ENCODE peak calls at places on chromosomes 12 and 14, in four cellular contexts. Z, S, X and G are unnamed samples.
A peak's percentile ranks its signal among the peaks of the same experiment; 100 is the strongest.

GRCh38 chr14:23533652-23534435 is 17.7 kb downstream of the ZFHX2 start:
- DNase-seq in S (no peak), X (no peak), Z (no peak), G (no peak)

GRCh38 chr12:51591020-51591901 is at the start of gene SCN8A:
- DNase-seq in X (peak; percentile 27), S (no peak), Z (peak; percentile 37), G (no peak)

GRCh38 chr12:645563-646071 is 17.6 kb downstream of the NINJ2 start:
- DNase-seq in Z (peak; percentile 74), S (peak; percentile 79), X (no peak), G (no peak)

GRCh38 chr14:105487986-105488777 is 1.5 kb downstream of the CRIP1 start:
- DNase-seq in Z (peak; percentile 39), X (peak; percentile 70), S (no peak), G (no peak)

GRCh38 chr14:78567343-78567742 is 397.2 kb downstream of the NRXN3 start:
- DNase-seq in X (no peak), Z (no peak), S (no peak), G (no peak)

GRCh38 chr12:100668939-100669536 is 95.6 kb downstream of the GAS2L3 start:
- DNase-seq in X (peak; percentile 80), S (peak; percentile 66), Z (peak; percentile 30), G (peak; percentile 61)

GRCh38 chr12:30930238-30931010 is 3.9 kb downstream of the TSPAN11 start:
- DNase-seq in Z (no peak), X (no peak), S (no peak), G (no peak)

GRCh38 chr14:80456200-80456599 is 244.9 kb upstream of the DIO2 start:
- DNase-seq in Z (no peak), S (no peak), X (no peak), G (no peak)

GRCh38 chr12:80045594-80045993 is 53.7 kb upstream of the OTOGL start:
- DNase-seq in S (no peak), Z (no peak), X (no peak), G (no peak)

GRCh38 chr12:92224685-92225331 is 79.2 kb upstream of the BTG1 start:
- DNase-seq in S (no peak), X (no peak), Z (no peak), G (no peak)

GRCh38 chr12:21962236-21962635 is 21.0 kb upstream of the ABCC9 start:
- DNase-seq in S (no peak), X (no peak), Z (no peak), G (no peak)

GRCh38 chr12:77494306-77494705 is 336.4 kb upstream of the NAV3 start:
- DNase-seq in X (no peak), Z (no peak), S (no peak), G (no peak)

GRCh38 chr14:92676448-92677086 is 71.9 kb downstream of the LGMN start:
- DNase-seq in S (no peak), X (no peak), Z (no peak), G (no peak)

GRCh38 chr14:61561144-61561543 is 134.2 kb upstream of the HIF1A start:
- DNase-seq in Z (no peak), S (peak; percentile 42), X (no peak), G (no peak)

GRCh38 chr14:95979339-95980042 is 59.7 kb upstream of the C14orf132 start:
- DNase-seq in Z (no peak), S (no peak), X (no peak), G (no peak)

GRCh38 chr12:53065470-53065869 is 13.7 kb downstream of the SPRYD3 start:
- DNase-seq in X (no peak), S (no peak), Z (peak; percentile 46), G (no peak)

GRCh38 chr12:19140381-19141236 is 11.1 kb downstream of the PLEKHA5 start:
- DNase-seq in Z (no peak), S (no peak), X (no peak), G (no peak)

GRCh38 chr12:57718641-57719528 is 19.7 kb downstream of the AGAP2 start:
- DNase-seq in Z (no peak), S (no peak), X (no peak), G (no peak)

GRCh38 chr12:29563636-29564035 is 66.2 kb upstream of the OVCH1 start:
- DNase-seq in X (no peak), S (no peak), Z (no peak), G (no peak)

GRCh38 chr14:77641534-77642341 is 25.3 kb upstream of the SPTLC2 start:
- DNase-seq in S (no peak), Z (peak; percentile 78), X (peak; percentile 76), G (peak; percentile 68)

GRCh38 chr12:52228931-52229330 is 4.1 kb upstream of the KRT7 start:
- DNase-seq in Z (no peak), X (no peak), S (no peak), G (no peak)

GRCh38 chr14:90815817-90816662 is at the start of gene TTC7B:
- DNase-seq in Z (peak; percentile 49), X (peak; percentile 43), S (no peak), G (no peak)

GRCh38 chr14:53462931-53463778 is 310.0 kb upstream of the DDHD1 start:
- DNase-seq in S (peak; percentile 15), Z (no peak), X (no peak), G (no peak)

GRCh38 chr12:127293507-127294310 is 973.3 kb upstream of the TMEM132C start:
- DNase-seq in Z (no peak), S (no peak), X (peak; percentile 55), G (peak; percentile 55)

GRCh38 chr12:43758247-43758727 is 303 bp downstream of the PUS7L start:
- DNase-seq in X (peak; percentile 39), Z (peak; percentile 34), S (peak; percentile 37), G (no peak)

GRCh38 chr14:35495278-35495677 is 38.7 kb upstream of the INSM2 start:
- DNase-seq in X (no peak), S (no peak), Z (no peak), G (no peak)

GRCh38 chr12:10940389-10940788 is 1.3 kb upstream of the TAS2R14 start:
- DNase-seq in S (peak; percentile 23), Z (no peak), X (no peak), G (no peak)

DNA sequence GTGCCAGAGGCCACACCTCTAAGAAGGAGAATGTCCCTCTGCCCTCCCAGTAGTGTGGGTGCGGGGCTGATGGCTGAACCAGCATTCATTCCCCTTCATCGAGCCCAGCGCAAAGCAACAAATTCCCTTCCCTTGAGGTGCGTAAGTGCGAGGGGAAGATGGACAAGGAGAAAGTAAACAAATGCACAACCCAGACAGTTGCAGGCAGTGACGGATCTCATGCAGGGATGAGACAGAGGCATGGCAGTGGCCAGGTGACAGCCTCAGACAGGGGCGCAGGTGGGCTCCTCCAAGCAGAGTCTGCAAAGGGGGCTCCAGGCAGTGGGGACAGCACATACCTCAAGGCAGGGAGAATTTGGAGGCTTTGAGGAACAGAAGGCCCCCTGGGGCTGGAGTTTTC is 2.3 kb upstream of the MYL2 start:
- DNase-seq in Z (no peak), S (no peak), X (no peak), G (no peak)
- H3K27ac ChIP-seq in Z (no peak overlapping the region), S (no peak overlapping the region), X (no peak overlapping the region), G (no peak overlapping the region)

DNA sequence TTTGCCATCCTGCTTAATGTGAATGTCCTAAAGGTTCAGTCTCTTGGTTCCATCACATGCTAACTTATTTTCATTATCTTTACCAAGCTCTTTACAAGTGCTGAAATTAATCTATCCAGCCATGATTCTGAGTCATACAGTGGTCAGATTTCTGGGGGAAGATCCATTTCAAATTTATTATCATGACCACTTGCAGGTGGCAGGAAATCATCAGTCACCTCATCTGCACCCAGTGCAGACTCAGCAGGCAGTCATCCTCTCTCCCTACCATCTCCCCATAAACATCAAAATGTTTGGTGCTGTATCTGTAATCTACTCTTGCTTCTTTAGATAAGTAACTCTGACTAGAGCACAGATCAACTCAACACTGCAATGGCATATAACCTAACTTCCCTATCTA is 23.5 kb downstream of the ATG14 start:
- DNase-seq in Z (no peak), S (no peak), X (no peak), G (no peak)
- TF ChIP-seq EP300 in Z (no peak), S (no peak), X (no peak), G (no peak)

DNA sequence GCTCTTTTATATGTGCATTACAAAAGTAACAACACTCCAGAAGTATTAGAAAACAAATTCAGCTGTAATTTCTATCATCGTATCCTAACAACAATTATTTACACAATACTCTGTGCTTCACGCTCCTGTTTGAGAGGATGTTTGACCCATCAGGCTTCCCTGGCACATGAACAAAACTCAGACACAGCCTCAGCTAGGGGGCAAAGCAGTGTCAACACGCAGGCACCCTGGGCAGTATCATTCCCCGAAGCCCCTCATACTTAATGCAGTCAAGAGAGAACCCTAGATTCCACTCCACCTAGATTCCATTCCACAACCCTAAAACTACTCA is 15.4 kb downstream of the MANSC1 start:
- DNase-seq in Z (no peak), X (no peak), S (no peak), G (no peak)
- TF ChIP-seq CTCF in Z (no peak), X (no peak), S (no peak), G (no peak)

GRCh38 chr14:74570696-74571095 is 41.3 kb downstream of the LTBP2 start:
- DNase-seq in Z (no peak), S (no peak), X (no peak), G (no peak)
- H3K27ac ChIP-seq in Z (no peak overlapping the region), S (no peak overlapping the region), X (peak overlapping the region; percentile 73), G (peak overlapping the region; percentile 83)

GRCh38 chr14:22526744-22527143 is 62.3 kb downstream of the DAD1 start:
- DNase-seq in X (no peak), Z (no peak), S (no peak), G (no peak)
- TF ChIP-seq EP300 in X (no peak), Z (no peak), S (no peak), G (no peak)

DNA sequence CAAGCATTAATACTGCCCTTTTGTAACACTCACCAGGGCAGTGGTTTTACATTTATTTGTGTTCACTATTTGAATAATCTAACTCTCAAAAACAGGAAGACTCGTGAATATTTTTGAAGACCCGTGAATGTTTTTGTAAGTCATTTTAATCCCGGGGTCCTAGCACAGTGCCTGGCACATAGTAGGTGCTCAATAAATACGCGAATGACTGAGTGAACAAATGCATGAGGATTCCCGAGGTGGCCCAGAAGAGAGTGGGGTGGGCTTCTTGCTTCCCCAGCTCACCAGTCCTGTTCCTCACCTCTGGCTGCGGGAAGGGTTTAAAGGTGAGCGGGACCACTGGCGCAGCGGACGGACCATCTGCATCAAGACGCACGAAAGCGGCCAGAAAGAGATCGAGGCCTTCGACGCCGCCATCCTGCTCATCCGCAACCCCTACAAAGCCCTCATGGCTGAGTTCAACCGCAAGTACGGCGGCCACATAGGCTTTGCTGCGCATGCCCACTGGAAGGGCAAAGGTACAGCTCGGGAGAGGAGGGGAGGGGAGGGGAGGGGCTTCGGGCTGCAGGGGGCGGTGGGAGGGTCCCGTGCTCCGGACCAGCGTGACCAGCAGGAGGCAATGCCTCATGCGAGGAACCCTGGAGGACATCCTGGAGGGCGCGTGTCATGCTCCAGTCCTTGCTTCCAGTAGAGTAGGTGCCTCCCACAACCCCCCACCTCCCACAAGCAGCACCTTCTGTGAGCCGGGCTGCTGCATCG is 98.9 kb downstream of the CMKLR1 start:
- DNase-seq in X (no peak), S (no peak), Z (no peak), G (no peak)
- TF ChIP-seq CTCF in X (no peak), S (no peak), Z (no peak), G (no peak)

GRCh38 chr12:9792961-9793617 is 32.4 kb upstream of the CD69 start:
- DNase-seq in S (no peak), Z (no peak), X (no peak), G (no peak)
- H3K27ac ChIP-seq in S (no peak overlapping the region), Z (no peak overlapping the region), X (no peak overlapping the region), G (no peak overlapping the region)